ENCODE peak calls at places on chromosomes 13 and 19, in nine cellular contexts. One of them, this sample, is unnamed.

GRCh38 chr19:39858541-39858940 is 12.4 kb upstream of the FBL start:
- DNase-seq in A549: peak
- DNase-seq in lower leg skin: no peak
- DNase-seq in H1: no peak
- DNase-seq in tibial nerve: no peak
- DNase-seq in IMR-90: peak
- DNase-seq in stomach: peak
- DNase-seq in suprapubic skin: no peak
- DNase-seq in uterus: peak
- DNase-seq in this sample: no peak

GRCh38 chr19:54523403-54523802 is 20.8 kb downstream of the LAIR2 start:
- DNase-seq in A549: no peak
- DNase-seq in lower leg skin: no peak
- DNase-seq in H1: no peak
- DNase-seq in tibial nerve: no peak
- DNase-seq in IMR-90: peak
- DNase-seq in stomach: no peak
- DNase-seq in suprapubic skin: no peak
- DNase-seq in uterus: peak
- DNase-seq in this sample: no peak

GRCh38 chr19:51119089-51119488 is 5.6 kb upstream of the SIGLEC9 start:
- DNase-seq in A549: no peak
- DNase-seq in lower leg skin: no peak
- DNase-seq in H1: no peak
- DNase-seq in tibial nerve: no peak
- DNase-seq in IMR-90: no peak
- DNase-seq in stomach: no peak
- DNase-seq in suprapubic skin: no peak
- DNase-seq in uterus: no peak
- DNase-seq in this sample: no peak

GRCh38 chr19:4694211-4694987 is 24.3 kb upstream of the MYDGF start:
- DNase-seq in A549: peak
- DNase-seq in lower leg skin: peak
- DNase-seq in H1: no peak
- DNase-seq in tibial nerve: no peak
- DNase-seq in IMR-90: peak
- DNase-seq in stomach: peak
- DNase-seq in suprapubic skin: peak
- DNase-seq in uterus: peak
- DNase-seq in this sample: peak

GRCh38 chr13:35365885-35366284 is 110.6 kb downstream of the MAB21L1 start:
- DNase-seq in A549: no peak
- DNase-seq in lower leg skin: no peak
- DNase-seq in H1: no peak
- DNase-seq in tibial nerve: no peak
- DNase-seq in IMR-90: no peak
- DNase-seq in stomach: no peak
- DNase-seq in suprapubic skin: no peak
- DNase-seq in uterus: no peak
- DNase-seq in this sample: no peak

GRCh38 chr19:48611872-48612271 is 3.0 kb downstream of the FAM83E start:
- DNase-seq in A549: no peak
- DNase-seq in lower leg skin: no peak
- DNase-seq in H1: no peak
- DNase-seq in tibial nerve: no peak
- DNase-seq in IMR-90: no peak
- DNase-seq in stomach: no peak
- DNase-seq in suprapubic skin: no peak
- DNase-seq in uterus: no peak
- DNase-seq in this sample: no peak

GRCh38 chr19:7868326-7868670 is 5.9 kb downstream of the PRR36 start:
- DNase-seq in A549: peak
- DNase-seq in lower leg skin: no peak
- DNase-seq in H1: no peak
- DNase-seq in tibial nerve: no peak
- DNase-seq in IMR-90: no peak
- DNase-seq in stomach: peak
- DNase-seq in suprapubic skin: no peak
- DNase-seq in uterus: no peak
- DNase-seq in this sample: no peak

GRCh38 chr19:14048439-14049153 is 13.3 kb downstream of the PALM3 start:
- DNase-seq in A549: peak
- DNase-seq in lower leg skin: no peak
- DNase-seq in H1: peak
- DNase-seq in tibial nerve: no peak
- DNase-seq in IMR-90: no peak
- DNase-seq in stomach: peak
- DNase-seq in suprapubic skin: no peak
- DNase-seq in uterus: no peak
- DNase-seq in this sample: peak

GRCh38 chr19:43463381-43464088 is 1.9 kb downstream of the LYPD3 start:
- DNase-seq in A549: peak
- DNase-seq in lower leg skin: peak
- DNase-seq in H1: peak
- DNase-seq in tibial nerve: peak
- DNase-seq in IMR-90: peak
- DNase-seq in stomach: peak
- DNase-seq in suprapubic skin: peak
- DNase-seq in uterus: peak
- DNase-seq in this sample: peak

GRCh38 chr13:51767100-51767499 is 36.9 kb downstream of the DHRS12 start:
- DNase-seq in A549: peak
- DNase-seq in lower leg skin: no peak
- DNase-seq in H1: no peak
- DNase-seq in tibial nerve: no peak
- DNase-seq in IMR-90: no peak
- DNase-seq in stomach: no peak
- DNase-seq in suprapubic skin: no peak
- DNase-seq in uterus: no peak
- DNase-seq in this sample: no peak

GRCh38 chr19:57559008-57559403 is 657 bp downstream of the ZNF550 start:
- DNase-seq in A549: peak
- DNase-seq in lower leg skin: no peak
- DNase-seq in H1: no peak
- DNase-seq in tibial nerve: no peak
- DNase-seq in IMR-90: no peak
- DNase-seq in stomach: no peak
- DNase-seq in suprapubic skin: no peak
- DNase-seq in uterus: no peak
- DNase-seq in this sample: peak

GRCh38 chr19:39083983-39084731 is at the start of gene ACP7:
- DNase-seq in A549: no peak
- DNase-seq in lower leg skin: no peak
- DNase-seq in H1: peak
- DNase-seq in tibial nerve: no peak
- DNase-seq in IMR-90: no peak
- DNase-seq in stomach: no peak
- DNase-seq in suprapubic skin: no peak
- DNase-seq in uterus: no peak
- DNase-seq in this sample: no peak

GRCh38 chr13:27034678-27035111 is 136.9 kb downstream of the USP12 start:
- DNase-seq in A549: no peak
- DNase-seq in lower leg skin: peak
- DNase-seq in H1: peak
- DNase-seq in tibial nerve: no peak
- DNase-seq in IMR-90: no peak
- DNase-seq in stomach: no peak
- DNase-seq in suprapubic skin: no peak
- DNase-seq in uterus: no peak
- DNase-seq in this sample: no peak

GRCh38 chr19:920051-920857 is 3.1 kb downstream of the KISS1R start:
- DNase-seq in A549: no peak
- DNase-seq in lower leg skin: no peak
- DNase-seq in H1: peak
- DNase-seq in tibial nerve: no peak
- DNase-seq in IMR-90: no peak
- DNase-seq in stomach: no peak
- DNase-seq in suprapubic skin: no peak
- DNase-seq in uterus: no peak
- DNase-seq in this sample: no peak

GRCh38 chr13:48741377-48741776 is 87.6 kb downstream of the CYSLTR2 start:
- DNase-seq in A549: no peak
- DNase-seq in lower leg skin: no peak
- DNase-seq in H1: no peak
- DNase-seq in tibial nerve: no peak
- DNase-seq in IMR-90: peak
- DNase-seq in stomach: no peak
- DNase-seq in suprapubic skin: no peak
- DNase-seq in uterus: no peak
- DNase-seq in this sample: no peak

GRCh38 chr13:43269037-43269476 is 245.7 kb downstream of the DNAJC15 start:
- DNase-seq in A549: peak
- DNase-seq in lower leg skin: no peak
- DNase-seq in H1: no peak
- DNase-seq in tibial nerve: no peak
- DNase-seq in IMR-90: peak
- DNase-seq in stomach: peak
- DNase-seq in suprapubic skin: no peak
- DNase-seq in uterus: peak
- DNase-seq in this sample: no peak

GRCh38 chr13:43267916-43268315 is 244.5 kb downstream of the DNAJC15 start:
- DNase-seq in A549: no peak
- DNase-seq in lower leg skin: no peak
- DNase-seq in H1: no peak
- DNase-seq in tibial nerve: no peak
- DNase-seq in IMR-90: no peak
- DNase-seq in stomach: no peak
- DNase-seq in suprapubic skin: no peak
- DNase-seq in uterus: no peak
- DNase-seq in this sample: no peak

GRCh38 chr13:43266953-43267615 is 243.7 kb downstream of the DNAJC15 start:
- DNase-seq in A549: no peak
- DNase-seq in lower leg skin: no peak
- DNase-seq in H1: no peak
- DNase-seq in tibial nerve: no peak
- DNase-seq in IMR-90: no peak
- DNase-seq in stomach: no peak
- DNase-seq in suprapubic skin: no peak
- DNase-seq in uterus: no peak
- DNase-seq in this sample: no peak

GRCh38 chr13:43270043-43270830 is 246.9 kb downstream of the DNAJC15 start:
- DNase-seq in A549: no peak
- DNase-seq in lower leg skin: no peak
- DNase-seq in H1: no peak
- DNase-seq in tibial nerve: no peak
- DNase-seq in IMR-90: peak
- DNase-seq in stomach: no peak
- DNase-seq in suprapubic skin: no peak
- DNase-seq in uterus: no peak
- DNase-seq in this sample: peak

GRCh38 chr13:43268632-43269031 is 245.2 kb downstream of the DNAJC15 start:
- DNase-seq in A549: no peak
- DNase-seq in lower leg skin: no peak
- DNase-seq in H1: no peak
- DNase-seq in tibial nerve: no peak
- DNase-seq in IMR-90: no peak
- DNase-seq in stomach: no peak
- DNase-seq in suprapubic skin: no peak
- DNase-seq in uterus: no peak
- DNase-seq in this sample: peak
- TF ChIP-seq CTCF in A549: no peak
- TF ChIP-seq CTCF in lower leg skin: no peak
- TF ChIP-seq CTCF in H1: no peak
- TF ChIP-seq CTCF in tibial nerve: no peak
- TF ChIP-seq CTCF in IMR-90: no peak
- TF ChIP-seq CTCF in stomach: no peak
- TF ChIP-seq CTCF in suprapubic skin: no peak
- TF ChIP-seq CTCF in uterus: no peak
- TF ChIP-seq CTCF in this sample: no peak

GRCh38 chr19:34178276-34178614 is 5.9 kb downstream of the LSM14A start:
- DNase-seq in A549: no peak
- DNase-seq in lower leg skin: no peak
- DNase-seq in H1: no peak
- DNase-seq in tibial nerve: no peak
- DNase-seq in IMR-90: no peak
- DNase-seq in stomach: no peak
- DNase-seq in suprapubic skin: no peak
- DNase-seq in uterus: no peak
- DNase-seq in this sample: no peak

GRCh38 chr19:34179066-34179465 is 6.8 kb downstream of the LSM14A start:
- DNase-seq in A549: no peak
- DNase-seq in lower leg skin: no peak
- DNase-seq in H1: no peak
- DNase-seq in tibial nerve: no peak
- DNase-seq in IMR-90: no peak
- DNase-seq in stomach: no peak
- DNase-seq in suprapubic skin: no peak
- DNase-seq in uterus: no peak
- DNase-seq in this sample: no peak

GRCh38 chr19:34180273-34180672 is 8.0 kb downstream of the LSM14A start:
- DNase-seq in A549: no peak
- DNase-seq in lower leg skin: no peak
- DNase-seq in H1: no peak
- DNase-seq in tibial nerve: no peak
- DNase-seq in IMR-90: no peak
- DNase-seq in stomach: no peak
- DNase-seq in suprapubic skin: no peak
- DNase-seq in uterus: no peak
- DNase-seq in this sample: no peak

GRCh38 chr19:34173145-34173956 is 1.0 kb downstream of the LSM14A start:
- DNase-seq in A549: peak
- DNase-seq in lower leg skin: peak
- DNase-seq in H1: peak
- DNase-seq in tibial nerve: peak
- DNase-seq in IMR-90: peak
- DNase-seq in stomach: peak
- DNase-seq in suprapubic skin: peak
- DNase-seq in uterus: peak
- DNase-seq in this sample: peak

GRCh38 chr19:34176581-34176980 is 4.3 kb downstream of the LSM14A start:
- DNase-seq in A549: no peak
- DNase-seq in lower leg skin: no peak
- DNase-seq in H1: no peak
- DNase-seq in tibial nerve: no peak
- DNase-seq in IMR-90: no peak
- DNase-seq in stomach: no peak
- DNase-seq in suprapubic skin: no peak
- DNase-seq in uterus: no peak
- DNase-seq in this sample: no peak
- H3K4me3 ChIP-seq in A549: no peak
- H3K4me3 ChIP-seq in lower leg skin: no peak
- H3K4me3 ChIP-seq in H1: no peak
- H3K4me3 ChIP-seq in tibial nerve: no peak
- H3K4me3 ChIP-seq in IMR-90: no peak
- H3K4me3 ChIP-seq in stomach: no peak
- H3K4me3 ChIP-seq in suprapubic skin: no peak
- H3K4me3 ChIP-seq in uterus: no peak
- H3K4me3 ChIP-seq in this sample: no peak

GRCh38 chr19:44747739-44748425 is 626 bp upstream of the BCL3 start:
- DNase-seq in A549: peak
- DNase-seq in lower leg skin: peak
- DNase-seq in H1: peak
- DNase-seq in tibial nerve: no peak
- DNase-seq in IMR-90: peak
- DNase-seq in stomach: peak
- DNase-seq in suprapubic skin: peak
- DNase-seq in uterus: peak
- DNase-seq in this sample: peak
- TF ChIP-seq POLR2A in A549: no peak
- TF ChIP-seq POLR2A in lower leg skin: no peak
- TF ChIP-seq POLR2A in H1: no peak
- TF ChIP-seq POLR2A in tibial nerve: no peak
- TF ChIP-seq POLR2A in IMR-90: peak
- TF ChIP-seq POLR2A in stomach: no peak
- TF ChIP-seq POLR2A in suprapubic skin: no peak
- TF ChIP-seq POLR2A in uterus: no peak
- TF ChIP-seq POLR2A in this sample: no peak

GRCh38 chr19:36014029-36014924 is at the start of gene ALKBH6:
- DNase-seq in A549: peak
- DNase-seq in lower leg skin: peak
- DNase-seq in H1: peak
- DNase-seq in tibial nerve: peak
- DNase-seq in IMR-90: peak
- DNase-seq in stomach: peak
- DNase-seq in suprapubic skin: peak
- DNase-seq in uterus: peak
- DNase-seq in this sample: peak
- TF ChIP-seq CTCF in A549: no peak
- TF ChIP-seq CTCF in lower leg skin: no peak
- TF ChIP-seq CTCF in H1: no peak
- TF ChIP-seq CTCF in tibial nerve: no peak
- TF ChIP-seq CTCF in IMR-90: no peak
- TF ChIP-seq CTCF in stomach: no peak
- TF ChIP-seq CTCF in suprapubic skin: no peak
- TF ChIP-seq CTCF in uterus: no peak
- TF ChIP-seq CTCF in this sample: no peak

This sample was measured in thyroid gland.